ENCODE peak calls at places on chromosomes 1 and 21, in five cellular contexts. E is BJ, G is cardiac fibroblast, K is body of pancreas, V is PC-3. D is an unnamed sample.

GRCh38 chr1:159647616-159648015 is 60.0 kb downstream of the APCS start:
- DNase-seq in E (no peak), K (no peak), V (no peak), G (peak), D (peak)

GRCh38 chr1:205913451-205914204 is 29.6 kb downstream of the SLC26A9 start:
- DNase-seq in V (no peak), K (peak), E (no peak), G (no peak), D (peak)

GRCh38 chr1:201142854-201143725 is 11.2 kb downstream of the TMEM9 start:
- DNase-seq in K (no peak), V (no peak), E (no peak), G (no peak), D (no peak)

GRCh38 chr1:163069142-163069541 is at the start of gene RGS4:
- DNase-seq in V (peak), K (peak), G (peak), E (peak), D (peak)

GRCh38 chr1:39609618-39610331 is 29.7 kb downstream of the HEYL start:
- DNase-seq in G (peak), V (peak), K (peak), E (no peak), D (peak)

GRCh38 chr1:37724575-37724974 is 32.3 kb downstream of the CDCA8 start:
- DNase-seq in K (no peak), V (no peak), G (no peak), E (no peak), D (no peak)

GRCh38 chr1:98668733-98669132 is 7.2 kb downstream of the SNX7 start:
- DNase-seq in E (no peak), G (peak), K (no peak), V (no peak), D (no peak)

GRCh38 chr1:37721565-37721964 is 29.2 kb downstream of the CDCA8 start:
- DNase-seq in E (no peak), K (no peak), G (no peak), V (no peak), D (no peak)

GRCh38 chr1:20343937-20344302 is 53.2 kb downstream of the VWA5B1 start:
- DNase-seq in G (no peak), E (no peak), K (no peak), V (no peak), D (no peak)

GRCh38 chr1:198686069-198686728 is 47.4 kb downstream of the PTPRC start:
- DNase-seq in V (peak), K (no peak), E (no peak), G (peak), D (peak)

GRCh38 chr1:166471359-166471758 is 304.6 kb upstream of the FAM78B start:
- DNase-seq in G (no peak), K (no peak), E (no peak), V (no peak), D (no peak)

GRCh38 chr1:55421317-55421716 is 206.2 kb upstream of the USP24 start:
- DNase-seq in V (peak), G (peak), E (no peak), K (no peak), D (peak)

GRCh38 chr1:207910678-207911354 is at the start of gene CD34:
- DNase-seq in G (peak), V (no peak), K (no peak), E (no peak), D (peak)

GRCh38 chr1:63868220-63868897 is 94.5 kb downstream of the ROR1 start:
- DNase-seq in G (peak), E (no peak), V (peak), K (no peak), D (peak)

GRCh38 chr1:7623886-7624285 is 147.2 kb upstream of the VAMP3 start:
- DNase-seq in V (no peak), G (no peak), K (peak), E (no peak), D (no peak)

GRCh38 chr1:53278294-53278693 is 40.0 kb upstream of the MAGOH start:
- DNase-seq in E (no peak), K (peak), V (peak), G (peak), D (peak)

GRCh38 chr21:44818636-44819011 is 762 bp upstream of the SUMO3 start:
- DNase-seq in V (no peak), K (no peak), E (no peak), G (no peak), D (no peak)

GRCh38 chr1:214983126-214983869 is 99.2 kb upstream of the KCNK2 start:
- DNase-seq in V (peak), E (no peak), K (no peak), G (peak), D (peak)

GRCh38 chr1:161531986-161532875 is 7.9 kb downstream of the HSPA6 start:
- DNase-seq in K (no peak), V (no peak), G (peak), E (no peak), D (no peak)
- H3K4me3 ChIP-seq in K (no peak), V (peak), G (no peak), E (peak), D (no peak)

GRCh38 chr1:234643111-234643849 is 33.3 kb upstream of the IRF2BP2 start:
- DNase-seq in G (no peak), V (no peak), K (peak), E (no peak), D (no peak)
- H3K4me3 ChIP-seq in G (no peak), V (no peak), K (no peak), E (no peak), D (no peak)

GRCh38 chr1:117069220-117069844 is 9.2 kb downstream of the TTF2 start:
- DNase-seq in K (no peak), V (no peak), G (no peak), E (no peak), D (no peak)
- H3K4me3 ChIP-seq in K (no peak), V (no peak), G (no peak), E (no peak), D (no peak)

GRCh38 chr1:203267912-203268311 is 37.4 kb upstream of the BTG2 start:
- DNase-seq in E (no peak), K (no peak), G (no peak), V (no peak), D (no peak)
- H3K4me3 ChIP-seq in E (peak), K (no peak), G (peak), V (peak), D (peak)

GRCh38 chr1:225710804-225711203 is 57.9 kb upstream of the ENAH start:
- DNase-seq in E (no peak), V (peak), G (peak), K (no peak), D (peak)

GRCh38 chr1:225707824-225708223 is 54.9 kb upstream of the ENAH start:
- DNase-seq in K (no peak), V (no peak), E (no peak), G (no peak), D (no peak)

GRCh38 chr1:225712391-225712790 is 59.5 kb upstream of the ENAH start:
- DNase-seq in G (peak), E (no peak), V (no peak), K (no peak), D (no peak)

GRCh38 chr1:225711236-225711937 is 58.5 kb upstream of the ENAH start:
- DNase-seq in G (no peak), V (no peak), E (no peak), K (no peak), D (no peak)

GRCh38 chr1:225709101-225709500 is 56.2 kb upstream of the ENAH start:
- DNase-seq in K (no peak), V (peak), E (no peak), G (no peak), D (peak)
- H3K4me3 ChIP-seq in K (no peak), V (no peak), E (no peak), G (no peak), D (no peak)

GRCh38 chr1:19202396-19202795 is 7.7 kb downstream of the UBR4 start:
- DNase-seq in V (no peak), E (no peak), K (no peak), G (no peak), D (no peak)
- H3K4me3 ChIP-seq in V (no peak), E (no peak), K (no peak), G (no peak), D (no peak)

GRCh38 chr1:186829679-186830587 is 1.2 kb downstream of the PLA2G4A start:
- DNase-seq in E (no peak), G (no peak), V (no peak), K (no peak), D (no peak)
- H3K4me3 ChIP-seq in E (no peak), G (peak), V (peak), K (peak), D (peak)

GRCh38 chr1:236066828-236067386 is 2.0 kb upstream of the NID1 start:
- DNase-seq in G (peak), V (no peak), E (no peak), K (no peak), D (no peak)

GRCh38 chr1:236066054-236066453 is 1.2 kb upstream of the NID1 start:
- DNase-seq in V (no peak), K (no peak), E (no peak), G (peak), D (no peak)

GRCh38 chr1:236064674-236065508 is at the start of gene NID1:
- DNase-seq in K (peak), V (peak), E (no peak), G (peak), D (peak)

GRCh38 chr1:236063919-236064673 is 794 bp downstream of the NID1 start:
- DNase-seq in E (no peak), K (peak), G (peak), V (peak), D (peak)

DNA sequence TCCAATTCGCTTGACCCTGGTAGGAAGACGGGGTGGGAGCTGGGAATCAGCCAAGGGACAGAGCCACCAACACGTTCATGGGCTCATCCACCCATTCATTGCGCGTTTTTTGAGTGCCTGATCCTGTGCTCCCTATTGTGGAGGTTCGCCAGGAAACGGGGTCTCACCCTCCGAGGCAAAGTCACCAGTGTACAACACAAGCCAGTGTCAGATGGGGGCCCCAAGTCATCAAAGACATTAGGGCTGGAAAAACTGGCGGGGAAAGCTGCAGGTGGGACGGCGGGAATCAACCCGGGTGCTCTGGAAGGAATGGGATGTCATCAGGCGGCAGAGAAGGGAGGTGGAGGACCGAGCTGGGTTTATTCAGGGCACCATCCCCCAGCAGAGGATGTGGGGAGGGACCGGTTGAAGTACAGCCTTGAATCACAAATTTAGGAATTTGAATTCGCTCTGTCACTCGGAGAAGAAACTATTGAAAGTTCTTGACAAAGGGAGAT is 667 bp upstream of the NID1 start:
- DNase-seq in G (peak), E (no peak), K (no peak), V (no peak), D (no peak)
- H3K4me3 ChIP-seq in G (peak), E (peak), K (peak), V (peak), D (peak)

D was measured in epithelial cell of esophagus.